ENCODE peak calls at places on chromosome 13, in seven cellular contexts. Q is keratinocyte, L is left ventricle myocardium inferior, I is HL-60, Z is esophagus squamous epithelium, T is AG04450, V is dorsolateral prefrontal cortex. O is an unnamed sample.

GRCh38 chr13:34176636-34177035 is 358.7 kb downstream of the RFC3 start:
- DNase-seq in Q (no peak), L (no peak), I (no peak), Z (no peak), T (no peak), V (no peak), O (no peak)

GRCh38 chr13:113851826-113852535 is 11.9 kb downstream of the GAS6 start:
- DNase-seq in Q (no peak), L (no peak), I (no peak), Z (no peak), T (no peak), V (peak), O (no peak)

GRCh38 chr13:48078251-48078656 is 16.6 kb downstream of the MED4 start:
- DNase-seq in Q (no peak), L (no peak), I (peak), Z (no peak), T (no peak), V (no peak), O (no peak)

GRCh38 chr13:60584976-60585375 is 188.0 kb downstream of the TDRD3 start:
- DNase-seq in Q (no peak), L (no peak), I (no peak), Z (no peak), T (no peak), V (peak), O (no peak)

GRCh38 chr13:43307921-43308433 is 284.6 kb downstream of the DNAJC15 start:
- DNase-seq in Q (peak), L (peak), I (peak), Z (no peak), T (peak), V (peak), O (peak)

GRCh38 chr13:111298214-111298975 is 22.0 kb upstream of the TEX29 start:
- DNase-seq in Q (no peak), L (no peak), I (no peak), Z (no peak), T (no peak), V (no peak), O (no peak)

GRCh38 chr13:113939129-113939904 is 34.6 kb downstream of the C13orf46 start:
- DNase-seq in Q (no peak), L (no peak), I (no peak), Z (no peak), T (no peak), V (no peak), O (no peak)

GRCh38 chr13:91014696-91015095 is 332.8 kb upstream of the MIR17HG start:
- DNase-seq in Q (no peak), L (no peak), I (no peak), Z (no peak), T (no peak), V (no peak), O (no peak)

GRCh38 chr13:49828452-49828851 is 36.0 kb upstream of the KPNA3 start:
- DNase-seq in Q (no peak), L (no peak), I (peak), Z (no peak), T (no peak), V (no peak), O (no peak)

GRCh38 chr13:102405499-102406079 is 3.7 kb upstream of the FGF14 start:
- DNase-seq in Q (no peak), L (no peak), I (no peak), Z (no peak), T (no peak), V (no peak), O (no peak)

GRCh38 chr13:79440958-79441553 is 35.0 kb upstream of the RBM26 start:
- DNase-seq in Q (no peak), L (no peak), I (no peak), Z (no peak), T (no peak), V (no peak), O (no peak)

GRCh38 chr13:110448230-110448629 is 113.3 kb downstream of the RAB20 start:
- DNase-seq in Q (peak), L (no peak), I (no peak), Z (no peak), T (peak), V (no peak), O (peak)

GRCh38 chr13:37960427-37960826 is 90.9 kb upstream of the TRPC4 start:
- DNase-seq in Q (no peak), L (no peak), I (no peak), Z (no peak), T (no peak), V (no peak), O (no peak)

GRCh38 chr13:110874508-110874960 is 40.3 kb downstream of the ANKRD10 start:
- DNase-seq in Q (no peak), L (peak), I (peak), Z (no peak), T (no peak), V (peak), O (peak)

GRCh38 chr13:34116651-34117050 is 298.7 kb downstream of the RFC3 start:
- DNase-seq in Q (no peak), L (no peak), I (no peak), Z (no peak), T (no peak), V (no peak), O (no peak)

GRCh38 chr13:98344392-98344791 is 167.3 kb upstream of the RNF113B start:
- DNase-seq in Q (no peak), L (no peak), I (no peak), Z (no peak), T (no peak), V (no peak), O (no peak)

GRCh38 chr13:27953671-27954405 is 15.3 kb downstream of the CDX2 start:
- DNase-seq in Q (no peak), L (peak), I (peak), Z (no peak), T (peak), V (no peak), O (peak)

DNA sequence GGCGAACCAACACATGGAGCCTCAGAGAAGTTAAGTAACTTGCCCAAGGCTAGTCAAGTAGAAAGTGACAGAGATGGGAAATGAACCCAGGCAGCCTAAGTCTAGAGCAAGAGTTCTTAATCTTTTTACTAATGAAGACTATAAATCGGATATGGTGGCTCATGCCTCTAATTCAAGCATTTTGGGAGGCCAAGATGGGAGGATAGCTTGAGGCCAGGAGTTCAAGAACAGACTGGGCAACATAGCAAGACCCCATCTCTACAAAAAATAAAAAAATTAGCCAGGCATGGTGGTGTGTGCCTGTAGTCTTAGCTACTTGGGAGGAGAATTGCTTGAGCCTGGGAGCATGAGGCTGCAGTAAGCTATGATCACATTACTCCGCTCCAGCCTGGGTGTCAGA is 10.7 kb downstream of the GPR12 start:
- DNase-seq in Q (no peak), L (no peak), I (no peak), Z (no peak), T (no peak), V (no peak), O (no peak)
- H3K27ac ChIP-seq in Q (no peak), L (no peak), I (no peak), Z (no peak), T (no peak), V (no peak), O (no peak)

DNA sequence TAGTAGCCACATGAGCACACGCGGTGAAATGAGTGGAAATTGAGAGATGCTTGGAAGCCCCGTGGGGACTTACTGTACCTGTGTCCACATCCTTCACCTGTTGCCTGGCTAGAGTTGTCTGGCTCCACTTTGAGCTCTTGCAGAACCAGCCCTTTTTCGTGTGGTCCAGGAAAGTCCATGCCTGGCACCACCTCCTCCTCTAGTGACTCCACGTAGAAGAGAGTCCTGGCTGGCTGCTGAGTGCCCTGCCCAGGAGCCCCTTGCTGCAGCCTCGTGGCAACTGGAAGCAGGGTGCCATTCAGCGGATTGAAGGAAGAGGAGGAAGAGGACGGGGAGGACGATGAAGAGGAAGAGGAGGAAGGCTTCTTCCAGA is 515 bp upstream of the ATXN8OS start:
- DNase-seq in Q (no peak), L (no peak), I (no peak), Z (no peak), T (no peak), V (no peak), O (no peak)
- H3K4me3 ChIP-seq in Q (no peak), L (no peak), I (no peak), Z (no peak), T (no peak), V (peak), O (no peak)

DNA sequence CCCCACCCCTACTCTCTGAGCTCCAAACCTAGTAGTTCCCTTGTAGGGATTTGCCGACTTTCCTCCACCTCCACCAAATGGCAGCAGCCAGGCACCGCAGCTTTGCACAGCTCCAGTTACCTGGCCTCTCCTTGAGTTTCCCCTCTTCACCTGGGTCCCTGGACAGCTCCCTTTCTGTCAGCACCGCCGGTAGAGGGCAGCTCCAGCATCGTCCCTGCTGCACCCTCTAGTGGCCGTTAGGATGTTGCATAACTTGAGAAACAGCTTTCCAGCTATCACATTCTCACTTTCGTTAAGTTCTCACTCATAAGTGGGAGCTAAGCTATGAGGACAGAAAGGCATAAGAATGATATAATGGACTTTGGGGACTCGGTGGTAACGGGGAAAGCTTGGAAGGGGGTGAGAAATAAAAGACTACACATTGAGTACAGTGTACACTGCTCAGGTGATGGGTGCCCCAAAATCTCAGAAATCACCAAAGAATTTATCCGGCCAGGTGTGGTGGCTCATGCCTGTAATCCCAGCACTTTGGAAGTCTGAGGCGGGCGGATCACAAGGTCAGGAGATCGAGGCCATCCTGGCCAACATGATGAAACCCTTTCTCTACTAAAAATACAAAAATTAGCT is 60.4 kb upstream of the OLFM4 start:
- DNase-seq in Q (peak), L (peak), I (peak), Z (no peak), T (peak), V (peak), O (peak)
- TF ChIP-seq CTCF in Q (peak), L (peak), I (peak), Z (peak), T (peak), V (peak), O (peak)

GRCh38 chr13:46633416-46633815 is 80.4 kb downstream of the LRCH1 start:
- DNase-seq in Q (no peak), L (no peak), I (no peak), Z (no peak), T (peak), V (no peak), O (no peak)
- H3K27ac ChIP-seq in Q (no peak), L (peak), I (no peak), Z (no peak), T (peak), V (no peak), O (no peak)

DNA sequence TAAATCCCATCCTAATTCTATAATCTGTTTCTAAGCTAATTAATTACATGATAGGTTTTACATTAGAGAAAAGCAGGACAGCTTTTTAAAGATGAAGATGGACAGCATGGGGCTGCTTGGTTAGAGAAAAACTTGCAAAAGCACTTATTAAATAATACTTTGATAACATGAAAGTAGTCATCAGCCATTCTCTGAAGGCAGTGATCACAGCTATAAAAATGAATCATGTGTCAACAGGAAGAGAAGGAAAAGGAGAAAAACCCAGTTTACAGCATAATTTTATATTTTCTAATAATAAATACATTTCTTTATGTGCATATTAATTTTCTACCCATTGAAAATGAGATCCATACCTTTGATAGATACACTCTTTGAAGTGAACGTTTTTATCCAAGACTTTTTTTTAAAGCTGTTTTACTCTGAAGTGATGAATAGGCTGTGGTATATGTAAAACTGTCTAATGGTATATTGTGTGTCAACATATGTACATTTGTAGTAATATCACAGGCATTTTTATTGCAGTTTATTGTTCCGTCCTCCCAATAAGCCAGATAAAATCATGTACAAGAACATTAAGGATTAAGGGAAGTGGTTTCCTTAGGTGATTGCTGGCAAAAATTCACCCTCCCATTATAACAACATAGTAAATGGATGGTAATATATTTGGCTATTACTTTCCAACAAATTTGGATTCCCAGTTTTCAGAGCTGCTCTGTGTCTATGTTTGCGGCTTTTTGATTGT is 1.4 kb upstream of the KLF5 start:
- DNase-seq in Q (no peak), L (no peak), I (no peak), Z (no peak), T (no peak), V (no peak), O (no peak)
- H3K4me3 ChIP-seq in Q (peak), L (no peak), I (no peak), Z (peak), T (no peak), V (no peak), O (peak)

GRCh38 chr13:59266478-59267063 is 897.2 kb downstream of the DIAPH3 start:
- DNase-seq in Q (no peak), L (no peak), I (no peak), Z (no peak), T (no peak), V (no peak), O (no peak)

GRCh38 chr13:59259416-59260000 is 904.2 kb downstream of the DIAPH3 start:
- DNase-seq in Q (no peak), L (no peak), I (no peak), Z (no peak), T (no peak), V (no peak), O (no peak)

GRCh38 chr13:59263531-59263930 is 900.2 kb downstream of the DIAPH3 start:
- DNase-seq in Q (no peak), L (no peak), I (no peak), Z (no peak), T (no peak), V (no peak), O (no peak)

DNA sequence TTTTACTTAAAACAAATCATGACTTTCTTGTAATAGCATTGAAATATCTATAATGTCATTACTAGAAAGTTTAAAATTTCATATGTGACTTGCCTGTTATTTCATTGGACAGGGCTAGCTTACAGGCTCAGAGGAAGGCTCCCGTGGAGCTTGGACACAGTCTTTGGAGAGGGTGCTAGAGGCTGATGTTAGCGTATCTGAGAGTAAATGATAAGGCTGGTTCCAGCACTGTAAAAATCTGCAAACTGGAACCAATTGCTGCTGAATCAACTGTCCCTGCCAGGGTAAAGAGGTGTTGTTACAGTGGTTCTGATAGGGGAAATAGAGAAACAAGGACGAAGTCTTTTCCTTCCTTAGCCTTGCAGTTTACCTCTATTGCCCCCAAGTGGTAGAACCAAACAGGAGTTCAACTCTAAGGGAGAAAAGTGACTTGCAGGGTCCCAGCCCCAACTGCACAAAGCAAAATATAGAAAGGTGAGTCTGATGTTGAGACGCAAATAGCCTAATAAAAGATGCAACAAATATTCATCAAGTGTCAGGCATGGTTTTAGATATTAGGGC is 901.7 kb downstream of the DIAPH3 start:
- DNase-seq in Q (no peak), L (no peak), I (no peak), Z (no peak), T (no peak), V (no peak), O (no peak)
- TF ChIP-seq CTCF in Q (no peak), L (peak), I (no peak), Z (no peak), T (peak), V (peak), O (no peak)

DNA sequence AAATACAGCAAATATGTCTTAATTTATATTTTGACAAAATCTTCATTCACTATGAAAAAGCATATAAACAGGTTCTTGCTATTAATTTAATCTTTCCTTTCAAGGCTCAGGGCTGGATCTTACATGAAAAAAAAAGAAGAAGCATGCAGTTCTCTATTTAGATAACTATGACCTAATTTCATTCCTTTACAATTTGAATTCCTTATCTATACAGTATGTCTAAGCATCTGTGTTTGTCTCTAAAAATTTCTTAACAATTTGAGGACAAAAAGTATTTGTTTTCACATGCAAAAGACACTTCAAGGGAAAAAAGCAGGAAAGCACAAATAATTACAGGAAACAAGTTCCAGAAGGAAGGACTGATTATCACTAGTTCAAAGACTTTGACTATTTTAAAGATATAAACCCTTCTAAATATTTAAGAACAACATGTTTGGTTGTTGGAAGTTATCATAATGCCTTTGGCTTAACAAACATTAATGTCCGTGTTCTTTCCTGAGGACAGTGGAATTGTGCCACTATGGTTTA is 157.5 kb downstream of the TBC1D4 start:
- DNase-seq in Q (no peak), L (no peak), I (no peak), Z (no peak), T (no peak), V (no peak), O (no peak)
- H3K27ac ChIP-seq in Q (no peak), L (no peak), I (no peak), Z (no peak), T (no peak), V (no peak), O (no peak)

GRCh38 chr13:99982021-99982740 is 597 bp downstream of the ZIC2 start:
- DNase-seq in Q (no peak), L (no peak), I (no peak), Z (no peak), T (no peak), V (no peak), O (no peak)

GRCh38 chr13:99979453-99980200 is 2.0 kb upstream of the ZIC2 start:
- DNase-seq in Q (no peak), L (no peak), I (no peak), Z (no peak), T (no peak), V (no peak), O (no peak)

GRCh38 chr13:99978781-99979452 is 2.7 kb upstream of the ZIC2 start:
- DNase-seq in Q (no peak), L (no peak), I (no peak), Z (no peak), T (no peak), V (no peak), O (no peak)

GRCh38 chr13:99981115-99982020 is at the start of gene ZIC2:
- DNase-seq in Q (no peak), L (no peak), I (no peak), Z (no peak), T (no peak), V (no peak), O (no peak)

DNA sequence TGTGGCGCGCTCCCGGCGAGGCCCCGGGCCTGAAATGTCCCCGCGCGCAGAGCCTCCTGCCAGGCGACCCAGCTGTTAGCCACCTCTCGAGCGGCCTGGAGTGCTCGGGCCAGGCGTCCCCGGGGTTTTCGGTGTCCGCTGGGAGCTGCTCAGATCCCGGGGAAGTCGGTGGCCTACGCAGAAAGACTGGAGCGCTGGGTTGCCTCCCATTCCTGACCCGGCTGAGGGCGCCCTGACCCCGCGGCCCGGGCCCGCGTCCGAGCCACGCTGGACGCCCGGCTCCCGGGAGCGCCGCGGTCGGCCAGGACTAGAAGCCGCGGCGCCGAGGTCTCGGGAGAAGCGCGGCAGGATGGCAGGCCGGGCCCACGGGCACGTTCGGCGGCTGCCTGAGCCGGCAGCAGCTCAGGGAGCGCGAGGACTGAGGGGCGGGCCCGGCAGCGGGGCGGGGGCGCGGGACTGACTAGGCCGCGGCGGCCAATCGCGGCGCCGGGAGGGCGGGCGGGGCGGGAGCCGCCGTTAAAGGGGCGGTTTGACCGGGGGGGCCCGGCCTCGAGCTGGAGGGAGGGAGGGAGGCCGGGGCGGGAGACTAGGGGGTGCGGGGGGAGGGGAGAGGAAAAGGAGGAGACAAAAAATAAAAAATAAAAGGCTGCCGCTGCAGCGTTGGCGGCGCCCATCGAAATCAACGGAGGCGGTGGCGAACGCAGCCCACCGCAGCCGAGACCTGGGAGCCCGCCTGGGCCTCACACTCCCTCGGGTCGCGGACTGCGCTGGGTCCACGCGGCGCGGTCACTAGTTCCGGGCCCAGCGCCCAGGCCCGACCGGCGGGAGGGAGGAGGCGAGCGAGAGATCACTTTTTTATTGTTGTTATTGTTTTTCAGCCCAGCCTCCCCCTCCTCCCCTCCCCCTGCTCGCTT is 1.1 kb upstream of the ZIC2 start:
- DNase-seq in Q (no peak), L (peak), I (no peak), Z (no peak), T (no peak), V (peak), O (peak)
- H3K4me3 ChIP-seq in Q (peak), L (peak), I (peak), Z (peak), T (peak), V (peak), O (peak)

GRCh38 chr13:21913010-21913409 is 242.1 kb downstream of the FGF9 start:
- DNase-seq in Q (no peak), L (no peak), I (no peak), Z (no peak), T (no peak), V (no peak), O (no peak)
- TF ChIP-seq CTCF in Q (no peak), L (no peak), I (no peak), Z (no peak), T (peak), V (no peak), O (no peak)

GRCh38 chr13:35700661-35701060 is 224.2 kb upstream of the MAB21L1 start:
- DNase-seq in Q (no peak), L (no peak), I (no peak), Z (no peak), T (no peak), V (no peak), O (no peak)
- H3K27ac ChIP-seq in Q (no peak), L (no peak), I (no peak), Z (no peak), T (peak), V (no peak), O (no peak)